ENCODE peak calls at places on chromosome 20, in four cellular contexts. One of them, this sample, is unnamed.

GRCh38 chr20:45840700-45841198 is 7.2 kb downstream of the SNX21 start:
- DNase-seq in GM06990: no peak
- DNase-seq in body of pancreas: no peak
- DNase-seq in heart left ventricle: no peak
- DNase-seq in this sample: no peak

GRCh38 chr20:29878777-29879442 is 1378.6 kb upstream of the DEFB115 start:
- DNase-seq in GM06990: no peak
- DNase-seq in heart left ventricle: no peak
- DNase-seq in body of pancreas: peak
- DNase-seq in this sample: no peak

GRCh38 chr20:13800728-13801134 is 15.9 kb downstream of the NDUFAF5 start:
- DNase-seq in body of pancreas: peak
- DNase-seq in heart left ventricle: peak
- DNase-seq in GM06990: no peak
- DNase-seq in this sample: peak

GRCh38 chr20:42192321-42192720 is 574.1 kb upstream of the CHD6 start:
- DNase-seq in body of pancreas: no peak
- DNase-seq in heart left ventricle: no peak
- DNase-seq in GM06990: no peak
- DNase-seq in this sample: no peak

GRCh38 chr20:1474325-1474724 is 7.7 kb upstream of the NSFL1C start:
- DNase-seq in body of pancreas: no peak
- DNase-seq in GM06990: no peak
- DNase-seq in heart left ventricle: no peak
- DNase-seq in this sample: no peak

GRCh38 chr20:21048841-21049273 is 57.3 kb downstream of the LINC00237 start:
- DNase-seq in body of pancreas: peak
- DNase-seq in GM06990: peak
- DNase-seq in heart left ventricle: no peak
- DNase-seq in this sample: no peak

GRCh38 chr20:10090588-10091166 is 55.9 kb downstream of the ANKEF1 start:
- DNase-seq in body of pancreas: peak
- DNase-seq in heart left ventricle: peak
- DNase-seq in GM06990: no peak
- DNase-seq in this sample: peak

GRCh38 chr20:53698321-53698978 is 104.8 kb upstream of the ZNF217 start:
- DNase-seq in heart left ventricle: no peak
- DNase-seq in GM06990: no peak
- DNase-seq in body of pancreas: no peak
- DNase-seq in this sample: no peak

GRCh38 chr20:15835811-15836210 is 737.4 kb downstream of the KIF16B start:
- DNase-seq in GM06990: no peak
- DNase-seq in heart left ventricle: no peak
- DNase-seq in body of pancreas: no peak
- DNase-seq in this sample: no peak

GRCh38 chr20:44644384-44645131 is 6.9 kb downstream of the ADA start:
- DNase-seq in heart left ventricle: no peak
- DNase-seq in body of pancreas: no peak
- DNase-seq in GM06990: peak
- DNase-seq in this sample: no peak

GRCh38 chr20:13677241-13677640 is 38.5 kb upstream of the TASP1 start:
- DNase-seq in body of pancreas: no peak
- DNase-seq in GM06990: no peak
- DNase-seq in heart left ventricle: no peak
- DNase-seq in this sample: no peak

GRCh38 chr20:32227316-32227715 is 19.6 kb downstream of the POFUT1 start:
- DNase-seq in heart left ventricle: no peak
- DNase-seq in body of pancreas: peak
- DNase-seq in GM06990: no peak
- DNase-seq in this sample: no peak

GRCh38 chr20:20432618-20433286 is 64.8 kb downstream of the INSM1 start:
- DNase-seq in GM06990: no peak
- DNase-seq in body of pancreas: no peak
- DNase-seq in heart left ventricle: no peak
- DNase-seq in this sample: no peak

GRCh38 chr20:39195495-39196129 is 233.5 kb downstream of the DHX35 start:
- DNase-seq in body of pancreas: peak
- DNase-seq in heart left ventricle: no peak
- DNase-seq in GM06990: no peak
- DNase-seq in this sample: no peak

GRCh38 chr20:43915209-43916072 is 789 bp downstream of the TOX2 start:
- DNase-seq in heart left ventricle: no peak
- DNase-seq in GM06990: peak
- DNase-seq in body of pancreas: no peak
- DNase-seq in this sample: peak

GRCh38 chr20:22257912-22258311 is 326.5 kb downstream of the FOXA2 start:
- DNase-seq in heart left ventricle: no peak
- DNase-seq in body of pancreas: no peak
- DNase-seq in GM06990: no peak
- DNase-seq in this sample: no peak

GRCh38 chr20:53100476-53100911 is 128.3 kb downstream of the TSHZ2 start:
- DNase-seq in GM06990: no peak
- DNase-seq in body of pancreas: no peak
- DNase-seq in heart left ventricle: no peak
- DNase-seq in this sample: peak

GRCh38 chr20:43463133-43463863 is 5.6 kb downstream of the SRSF6 start:
- DNase-seq in GM06990: no peak
- DNase-seq in heart left ventricle: no peak
- DNase-seq in body of pancreas: no peak
- DNase-seq in this sample: no peak

GRCh38 chr20:42179768-42180167 is 561.6 kb upstream of the CHD6 start:
- DNase-seq in body of pancreas: no peak
- DNase-seq in GM06990: no peak
- DNase-seq in heart left ventricle: no peak
- DNase-seq in this sample: no peak

GRCh38 chr20:611843-612185 is 1.7 kb upstream of the TCF15 start:
- DNase-seq in heart left ventricle: no peak
- DNase-seq in GM06990: no peak
- DNase-seq in body of pancreas: no peak
- DNase-seq in this sample: no peak

GRCh38 chr20:49216991-49217578 is 2.1 kb upstream of the DDX27 start:
- DNase-seq in GM06990: peak
- DNase-seq in body of pancreas: peak
- DNase-seq in heart left ventricle: peak
- DNase-seq in this sample: peak

GRCh38 chr20:37901280-37901666 is 1.7 kb upstream of the VSTM2L start:
- DNase-seq in body of pancreas: no peak
- DNase-seq in GM06990: no peak
- DNase-seq in heart left ventricle: no peak
- DNase-seq in this sample: no peak

GRCh38 chr20:37903317-37904007 is 535 bp downstream of the VSTM2L start:
- DNase-seq in GM06990: no peak
- DNase-seq in heart left ventricle: no peak
- DNase-seq in body of pancreas: no peak
- DNase-seq in this sample: no peak

GRCh38 chr20:37901667-37902503 is 1.0 kb upstream of the VSTM2L start:
- DNase-seq in GM06990: peak
- DNase-seq in heart left ventricle: no peak
- DNase-seq in body of pancreas: peak
- DNase-seq in this sample: peak

GRCh38 chr20:37904008-37904675 is 1.2 kb downstream of the VSTM2L start:
- DNase-seq in GM06990: no peak
- DNase-seq in heart left ventricle: no peak
- DNase-seq in body of pancreas: no peak
- DNase-seq in this sample: no peak

DNA sequence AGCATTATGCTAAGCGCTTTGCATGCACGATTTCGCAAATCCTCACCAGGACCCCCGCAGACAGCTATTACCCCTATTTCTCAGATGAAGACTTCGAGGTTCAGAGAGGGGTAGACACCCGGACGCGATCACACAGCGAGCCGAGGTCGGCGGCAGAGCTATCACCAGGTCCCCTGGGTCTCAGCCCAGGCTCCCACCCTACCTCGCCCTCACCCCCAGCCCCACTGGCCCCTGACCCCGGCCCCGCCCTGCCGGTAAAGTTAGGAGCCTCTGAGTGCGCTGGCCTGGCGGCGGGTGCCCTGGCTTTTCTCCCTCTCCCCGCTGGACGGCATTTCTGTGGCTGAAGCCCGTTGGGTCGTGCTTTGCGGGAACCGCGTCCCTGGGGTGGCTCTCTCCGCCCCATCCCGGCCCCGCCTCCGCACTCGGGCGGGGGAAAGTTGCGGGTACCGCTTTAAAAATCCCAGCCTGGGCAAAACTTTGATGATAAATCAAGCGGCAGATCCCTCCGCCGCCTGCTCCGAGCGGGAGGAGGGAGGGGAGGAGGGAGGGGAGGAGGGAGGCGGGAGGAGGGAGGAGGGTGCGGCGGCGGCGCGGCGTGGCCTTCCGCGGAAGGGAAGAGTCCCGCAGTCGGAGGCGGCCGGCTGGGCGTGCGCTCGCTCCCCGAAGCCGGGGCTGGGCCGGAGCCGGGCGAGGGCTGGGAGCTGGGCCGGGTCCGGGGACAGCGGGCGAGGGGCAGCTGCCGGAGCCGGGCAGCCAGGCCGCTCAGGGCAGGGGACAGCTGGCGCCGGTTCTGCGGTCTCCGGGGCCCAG is at the start of gene VSTM2L:
- DNase-seq in GM06990: peak
- DNase-seq in heart left ventricle: no peak
- DNase-seq in body of pancreas: no peak
- DNase-seq in this sample: peak
- H3K4me3 ChIP-seq in GM06990: peak
- H3K4me3 ChIP-seq in heart left ventricle: peak
- H3K4me3 ChIP-seq in body of pancreas: no peak
- H3K4me3 ChIP-seq in this sample: peak

GRCh38 chr20:3102575-3103368 is 18.2 kb upstream of the AVP start:
- DNase-seq in body of pancreas: no peak
- DNase-seq in heart left ventricle: no peak
- DNase-seq in GM06990: no peak
- DNase-seq in this sample: no peak
- TF ChIP-seq CTCF in body of pancreas: no peak
- TF ChIP-seq CTCF in heart left ventricle: no peak
- TF ChIP-seq CTCF in GM06990: no peak
- TF ChIP-seq CTCF in this sample: no peak

GRCh38 chr20:50930139-50931047 is 844 bp downstream of the ADNP start:
- DNase-seq in GM06990: peak
- DNase-seq in body of pancreas: peak
- DNase-seq in heart left ventricle: peak
- DNase-seq in this sample: no peak

GRCh38 chr20:50931048-50931305 is 260 bp downstream of the ADNP start:
- DNase-seq in GM06990: no peak
- DNase-seq in heart left ventricle: no peak
- DNase-seq in body of pancreas: no peak
- DNase-seq in this sample: no peak

GRCh38 chr20:50929299-50930138 is 1.7 kb downstream of the ADNP start:
- DNase-seq in heart left ventricle: peak
- DNase-seq in GM06990: peak
- DNase-seq in body of pancreas: peak
- DNase-seq in this sample: peak

GRCh38 chr20:50931306-50932015 is at the start of gene ADNP:
- DNase-seq in heart left ventricle: peak
- DNase-seq in GM06990: peak
- DNase-seq in body of pancreas: peak
- DNase-seq in this sample: peak

GRCh38 chr20:50928469-50928868 is 2.8 kb downstream of the ADNP start:
- DNase-seq in heart left ventricle: no peak
- DNase-seq in body of pancreas: no peak
- DNase-seq in GM06990: no peak
- DNase-seq in this sample: no peak
- H3K4me3 ChIP-seq in heart left ventricle: no peak
- H3K4me3 ChIP-seq in body of pancreas: no peak
- H3K4me3 ChIP-seq in GM06990: peak
- H3K4me3 ChIP-seq in this sample: peak

DNA sequence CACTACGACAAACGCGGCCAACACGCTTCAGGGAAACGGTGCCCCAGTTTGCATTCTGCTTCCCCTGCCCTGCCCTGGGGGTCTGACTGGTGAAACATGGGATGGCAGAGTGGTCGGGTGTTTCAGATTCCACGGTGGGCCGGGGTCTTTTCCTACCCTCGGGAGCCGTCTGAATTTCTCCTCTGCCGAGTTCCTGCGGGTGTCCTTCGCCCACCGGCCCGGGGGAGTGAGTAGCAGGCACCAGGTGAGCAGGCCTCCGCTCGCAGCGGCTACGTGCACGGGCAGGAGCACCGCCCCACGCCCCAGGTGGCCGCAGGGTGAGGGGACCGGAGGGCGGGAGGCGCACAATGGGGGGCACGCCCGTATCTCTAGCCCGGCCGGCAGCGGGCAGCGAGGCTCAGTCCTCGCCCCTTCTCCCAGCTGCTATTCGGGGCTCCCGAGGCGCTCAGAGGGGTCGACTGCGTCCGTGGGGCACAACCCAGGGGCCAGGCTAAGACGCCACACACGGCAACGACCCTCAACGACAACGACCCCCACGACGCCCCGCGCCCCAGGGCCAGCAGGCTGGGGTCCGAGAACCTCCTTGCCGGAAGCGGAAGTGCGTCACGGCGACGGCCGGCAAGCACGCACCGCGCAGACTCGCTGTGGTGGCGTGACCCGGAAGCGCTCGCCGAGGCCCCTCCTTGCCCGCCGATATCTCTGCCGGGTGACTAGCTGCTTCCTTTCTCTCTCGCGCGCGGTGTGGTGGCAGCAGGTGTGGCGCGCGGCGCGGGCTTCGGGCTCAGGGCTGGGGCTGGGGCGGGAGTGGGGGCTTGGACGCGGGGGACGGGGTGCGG is at the start of gene RPS21:
- DNase-seq in heart left ventricle: peak
- DNase-seq in body of pancreas: peak
- DNase-seq in GM06990: peak
- DNase-seq in this sample: peak
- TF ChIP-seq CTCF in heart left ventricle: no peak
- TF ChIP-seq CTCF in body of pancreas: no peak
- TF ChIP-seq CTCF in GM06990: no peak
- TF ChIP-seq CTCF in this sample: no peak

GRCh38 chr20:63181226-63181625 is 34.7 kb downstream of the YTHDF1 start:
- DNase-seq in GM06990: no peak
- DNase-seq in heart left ventricle: no peak
- DNase-seq in body of pancreas: no peak
- DNase-seq in this sample: no peak

GRCh38 chr20:63180541-63181185 is 35.3 kb downstream of the YTHDF1 start:
- DNase-seq in body of pancreas: no peak
- DNase-seq in heart left ventricle: no peak
- DNase-seq in GM06990: no peak
- DNase-seq in this sample: no peak

GRCh38 chr20:63182425-63182824 is 33.5 kb downstream of the YTHDF1 start:
- DNase-seq in GM06990: no peak
- DNase-seq in body of pancreas: no peak
- DNase-seq in heart left ventricle: no peak
- DNase-seq in this sample: no peak

GRCh38 chr20:63183422-63184146 is 32.3 kb downstream of the YTHDF1 start:
- DNase-seq in GM06990: no peak
- DNase-seq in body of pancreas: peak
- DNase-seq in heart left ventricle: no peak
- DNase-seq in this sample: peak

DNA sequence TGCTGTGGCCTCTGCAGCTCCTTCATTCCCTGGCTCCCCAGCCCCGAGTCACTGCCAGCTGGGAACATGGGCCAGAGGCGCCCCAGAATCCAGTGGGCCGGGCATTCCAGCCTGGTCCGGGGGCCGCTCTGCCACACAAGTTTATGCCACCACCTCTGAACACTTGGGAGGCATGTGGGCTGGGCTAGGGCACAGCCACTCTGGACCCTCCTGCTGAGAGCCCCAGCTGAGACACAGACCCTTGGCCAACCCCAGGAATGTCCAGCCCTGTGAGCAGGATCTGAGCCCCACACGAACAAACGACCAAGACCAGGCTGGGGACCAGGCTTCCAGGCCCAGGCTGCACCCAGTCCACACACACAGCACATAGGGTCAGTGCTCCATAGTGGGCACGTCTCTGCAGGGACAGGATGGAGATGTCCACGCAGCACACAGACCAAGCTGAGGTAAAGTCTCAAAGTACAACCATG is 33.0 kb downstream of the YTHDF1 start:
- DNase-seq in GM06990: no peak
- DNase-seq in body of pancreas: no peak
- DNase-seq in heart left ventricle: no peak
- DNase-seq in this sample: no peak
- H3K4me3 ChIP-seq in GM06990: no peak
- H3K4me3 ChIP-seq in body of pancreas: no peak
- H3K4me3 ChIP-seq in heart left ventricle: no peak
- H3K4me3 ChIP-seq in this sample: no peak